ENCODE peak calls at places on chromosomes 3 and 15, in seven cellular contexts. One of them, this sample, is unnamed.

GRCh38 chr15:87212041-87212440 is 1044.5 kb downstream of the NTRK3 start:
- DNase-seq in GM23338: no peak
- DNase-seq in HCT116: no peak
- DNase-seq in HepG2: no peak
- DNase-seq in K562: no peak
- DNase-seq in endothelial cell of umbilical vein: no peak
- DNase-seq in H1: no peak
- DNase-seq in this sample: no peak

GRCh38 chr3:31880020-31880419 is 101.0 kb downstream of the OSBPL10 start:
- DNase-seq in endothelial cell of umbilical vein: no peak
- DNase-seq in GM23338: no peak
- DNase-seq in HCT116: no peak
- DNase-seq in H1: no peak
- DNase-seq in K562: no peak
- DNase-seq in HepG2: peak
- DNase-seq in this sample: no peak

GRCh38 chr3:45088543-45088942 is 57.6 kb downstream of the CDCP1 start:
- DNase-seq in H1: no peak
- DNase-seq in K562: no peak
- DNase-seq in HepG2: no peak
- DNase-seq in endothelial cell of umbilical vein: no peak
- DNase-seq in HCT116: no peak
- DNase-seq in GM23338: no peak
- DNase-seq in this sample: no peak

GRCh38 chr3:23086366-23086765 is 116.8 kb upstream of the UBE2E2 start:
- DNase-seq in HepG2: no peak
- DNase-seq in K562: no peak
- DNase-seq in H1: no peak
- DNase-seq in HCT116: no peak
- DNase-seq in endothelial cell of umbilical vein: no peak
- DNase-seq in GM23338: no peak
- DNase-seq in this sample: no peak

GRCh38 chr15:43187544-43188155 is 2.4 kb downstream of the CCNDBP1 start:
- DNase-seq in HepG2: peak
- DNase-seq in K562: peak
- DNase-seq in HCT116: peak
- DNase-seq in GM23338: peak
- DNase-seq in endothelial cell of umbilical vein: peak
- DNase-seq in H1: no peak
- DNase-seq in this sample: peak

GRCh38 chr3:11200679-11200952 is 46.3 kb downstream of the HRH1 start:
- DNase-seq in H1: no peak
- DNase-seq in HCT116: no peak
- DNase-seq in HepG2: no peak
- DNase-seq in endothelial cell of umbilical vein: peak
- DNase-seq in GM23338: no peak
- DNase-seq in K562: no peak
- DNase-seq in this sample: no peak

GRCh38 chr3:55818485-55818884 is 331.4 kb upstream of the WNT5A start:
- DNase-seq in HCT116: no peak
- DNase-seq in HepG2: no peak
- DNase-seq in K562: no peak
- DNase-seq in endothelial cell of umbilical vein: peak
- DNase-seq in H1: no peak
- DNase-seq in GM23338: no peak
- DNase-seq in this sample: no peak

GRCh38 chr15:70741107-70741511 is 22.2 kb downstream of the UACA start:
- DNase-seq in GM23338: no peak
- DNase-seq in K562: no peak
- DNase-seq in HepG2: peak
- DNase-seq in HCT116: peak
- DNase-seq in H1: no peak
- DNase-seq in endothelial cell of umbilical vein: peak
- DNase-seq in this sample: no peak

GRCh38 chr3:17014286-17014685 is 129.5 kb downstream of the PLCL2 start:
- DNase-seq in K562: no peak
- DNase-seq in GM23338: no peak
- DNase-seq in HepG2: peak
- DNase-seq in HCT116: no peak
- DNase-seq in H1: no peak
- DNase-seq in endothelial cell of umbilical vein: no peak
- DNase-seq in this sample: no peak

GRCh38 chr3:98807011-98807410 is 43.9 kb downstream of the ST3GAL6 start:
- DNase-seq in endothelial cell of umbilical vein: no peak
- DNase-seq in K562: no peak
- DNase-seq in H1: no peak
- DNase-seq in HepG2: no peak
- DNase-seq in GM23338: no peak
- DNase-seq in HCT116: no peak
- DNase-seq in this sample: no peak

GRCh38 chr15:101495334-101496197 is 6.1 kb upstream of the PCSK6 start:
- DNase-seq in K562: no peak
- DNase-seq in HCT116: no peak
- DNase-seq in GM23338: no peak
- DNase-seq in endothelial cell of umbilical vein: no peak
- DNase-seq in H1: no peak
- DNase-seq in HepG2: no peak
- DNase-seq in this sample: no peak

GRCh38 chr3:158935846-158936245 is 134.0 kb downstream of the MFSD1 start:
- DNase-seq in endothelial cell of umbilical vein: no peak
- DNase-seq in K562: no peak
- DNase-seq in HCT116: no peak
- DNase-seq in HepG2: no peak
- DNase-seq in H1: no peak
- DNase-seq in GM23338: no peak
- DNase-seq in this sample: no peak

GRCh38 chr15:36601497-36601932 is 22.1 kb downstream of the CDIN1 start:
- DNase-seq in K562: no peak
- DNase-seq in GM23338: no peak
- DNase-seq in HCT116: no peak
- DNase-seq in H1: no peak
- DNase-seq in HepG2: no peak
- DNase-seq in endothelial cell of umbilical vein: no peak
- DNase-seq in this sample: no peak

GRCh38 chr15:68781766-68782588 is 38.7 kb downstream of the ANP32A start:
- DNase-seq in K562: no peak
- DNase-seq in H1: no peak
- DNase-seq in GM23338: no peak
- DNase-seq in HCT116: no peak
- DNase-seq in HepG2: no peak
- DNase-seq in endothelial cell of umbilical vein: peak
- DNase-seq in this sample: no peak

GRCh38 chr15:100733088-100733487 is 130.7 kb downstream of the ASB7 start:
- DNase-seq in HCT116: no peak
- DNase-seq in H1: no peak
- DNase-seq in K562: no peak
- DNase-seq in HepG2: no peak
- DNase-seq in GM23338: no peak
- DNase-seq in endothelial cell of umbilical vein: no peak
- DNase-seq in this sample: no peak

GRCh38 chr15:70787001-70787400 is 23.6 kb upstream of the UACA start:
- DNase-seq in K562: no peak
- DNase-seq in GM23338: no peak
- DNase-seq in endothelial cell of umbilical vein: no peak
- DNase-seq in H1: no peak
- DNase-seq in HCT116: no peak
- DNase-seq in HepG2: no peak
- DNase-seq in this sample: no peak

DNA sequence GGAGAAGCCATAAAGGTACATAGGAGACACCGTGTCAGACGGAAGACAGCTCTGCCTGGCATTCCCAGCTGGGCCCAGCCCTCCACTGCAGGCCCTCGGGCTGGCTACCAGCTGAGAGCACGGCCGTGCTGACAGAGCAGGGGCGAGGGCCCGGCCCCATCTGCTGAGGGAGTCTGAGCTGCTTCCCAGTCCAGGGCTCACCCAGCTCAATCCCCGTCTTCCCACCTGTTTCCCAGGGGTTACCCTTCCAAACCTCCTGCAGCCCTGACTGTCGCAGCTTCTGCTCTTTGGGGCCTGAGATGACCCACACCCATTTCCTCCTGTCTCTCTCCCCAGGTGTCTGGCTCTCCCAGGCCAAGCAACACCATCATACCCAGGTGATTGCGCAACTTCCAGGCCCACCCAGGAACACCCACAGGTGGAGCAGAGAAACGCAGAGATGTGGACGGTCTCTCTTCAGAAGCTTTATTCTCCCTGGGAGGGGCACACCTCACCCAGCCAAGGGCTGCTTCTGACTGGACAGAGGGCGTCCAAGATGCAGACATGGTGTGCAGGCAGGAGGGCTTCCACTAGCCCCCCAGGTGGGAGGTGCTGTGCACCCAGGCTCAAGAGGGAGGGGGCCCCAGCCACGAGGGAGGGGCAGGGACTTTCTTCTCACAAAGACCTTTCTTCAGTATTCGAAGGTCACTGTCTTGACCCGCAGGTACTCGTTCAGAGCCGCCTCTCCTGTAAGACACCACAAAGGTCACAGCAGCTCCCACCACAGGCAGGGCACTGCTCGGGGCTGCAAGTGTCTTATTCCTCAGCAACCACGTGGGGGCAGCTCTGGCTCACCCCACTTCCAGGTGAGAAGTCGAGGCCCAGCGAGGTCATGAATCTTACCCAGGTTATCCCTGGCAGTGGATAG is 19.4 kb upstream of the SLC41A3 start:
- DNase-seq in HepG2: no peak
- DNase-seq in HCT116: no peak
- DNase-seq in H1: no peak
- DNase-seq in K562: peak
- DNase-seq in GM23338: peak
- DNase-seq in endothelial cell of umbilical vein: no peak
- DNase-seq in this sample: no peak
- TF ChIP-seq EZH2 in HepG2: no peak
- TF ChIP-seq EZH2 in HCT116: no peak
- TF ChIP-seq EZH2 in H1: no peak
- TF ChIP-seq EZH2 in K562: no peak
- TF ChIP-seq EZH2 in GM23338: no peak
- TF ChIP-seq EZH2 in endothelial cell of umbilical vein: no peak
- TF ChIP-seq EZH2 in this sample: no peak

GRCh38 chr15:88845616-88846015 is 42.4 kb downstream of the ACAN start:
- DNase-seq in K562: no peak
- DNase-seq in HepG2: no peak
- DNase-seq in H1: no peak
- DNase-seq in HCT116: no peak
- DNase-seq in endothelial cell of umbilical vein: no peak
- DNase-seq in GM23338: no peak
- DNase-seq in this sample: no peak
- TF ChIP-seq POLR2AphosphoS5 in K562: no peak
- TF ChIP-seq POLR2AphosphoS5 in HepG2: no peak
- TF ChIP-seq POLR2AphosphoS5 in H1: no peak
- TF ChIP-seq POLR2AphosphoS5 in HCT116: no peak
- TF ChIP-seq POLR2AphosphoS5 in endothelial cell of umbilical vein: no peak
- TF ChIP-seq POLR2AphosphoS5 in GM23338: no peak
- TF ChIP-seq POLR2AphosphoS5 in this sample: no peak

GRCh38 chr15:40928975-40929729 is at the start of gene DLL4:
- DNase-seq in H1: no peak
- DNase-seq in HepG2: peak
- DNase-seq in HCT116: peak
- DNase-seq in GM23338: peak
- DNase-seq in endothelial cell of umbilical vein: peak
- DNase-seq in K562: peak
- DNase-seq in this sample: no peak
- TF ChIP-seq EZH2 in H1: no peak
- TF ChIP-seq EZH2 in HepG2: no peak
- TF ChIP-seq EZH2 in HCT116: no peak
- TF ChIP-seq EZH2 in GM23338: peak
- TF ChIP-seq EZH2 in endothelial cell of umbilical vein: no peak
- TF ChIP-seq EZH2 in K562: no peak
- TF ChIP-seq EZH2 in this sample: no peak

GRCh38 chr15:95304116-95304873 is 1026.2 kb upstream of the NR2F2 start:
- DNase-seq in endothelial cell of umbilical vein: peak
- DNase-seq in HepG2: no peak
- DNase-seq in HCT116: no peak
- DNase-seq in K562: no peak
- DNase-seq in GM23338: no peak
- DNase-seq in H1: no peak
- DNase-seq in this sample: no peak
- TF ChIP-seq POLR2AphosphoS5 in endothelial cell of umbilical vein: peak
- TF ChIP-seq POLR2AphosphoS5 in HepG2: no peak
- TF ChIP-seq POLR2AphosphoS5 in HCT116: no peak
- TF ChIP-seq POLR2AphosphoS5 in K562: no peak
- TF ChIP-seq POLR2AphosphoS5 in GM23338: no peak
- TF ChIP-seq POLR2AphosphoS5 in H1: no peak
- TF ChIP-seq POLR2AphosphoS5 in this sample: no peak

GRCh38 chr3:82137050-82137449 is 375.6 kb upstream of the GBE1 start:
- DNase-seq in GM23338: no peak
- DNase-seq in H1: no peak
- DNase-seq in endothelial cell of umbilical vein: no peak
- DNase-seq in K562: no peak
- DNase-seq in HepG2: no peak
- DNase-seq in HCT116: no peak
- DNase-seq in this sample: no peak
- TF ChIP-seq EZH2 in GM23338: no peak
- TF ChIP-seq EZH2 in H1: no peak
- TF ChIP-seq EZH2 in endothelial cell of umbilical vein: no peak
- TF ChIP-seq EZH2 in K562: no peak
- TF ChIP-seq EZH2 in HepG2: no peak
- TF ChIP-seq EZH2 in HCT116: no peak
- TF ChIP-seq EZH2 in this sample: no peak

This sample was measured in SK-N-MC.